ENCODE peak calls at places on chromosomes 16 and 17, in eight cellular contexts. V is GM18507; O is stimulated activated CD8-positive, alpha-beta memory T cell treated with anti-CD3 and anti-CD28 coated beads, Interleukin-4, amount 100 ng/mL, for 4 hours; Q is KBM-7; Z is AG04450; N is kidney; L is brain microvascular endothelial cell; P is lung microvascular endothelial cell. A is an unnamed sample.

GRCh38 chr17:30086896-30087295 is 29.7 kb upstream of the NSRP1 start:
- DNase-seq in V (no peak), O (no peak), Q (peak; percentile 23), Z (no peak), N (no peak), L (no peak), P (no peak), A (no peak)

GRCh38 chr17:8221663-8222379 is 11.4 kb upstream of the AURKB start:
- DNase-seq in V (no peak), O (peak; percentile 71), Q (peak; percentile 94), Z (peak; percentile 68), N (peak; percentile 93), L (peak; percentile 91), P (peak; percentile 90), A (peak; percentile 83)

GRCh38 chr17:8799001-8799850 is at the start of gene MFSD6L:
- DNase-seq in V (no peak), O (no peak), Q (no peak), Z (no peak), N (peak; percentile 87), L (peak; percentile 15), P (no peak), A (peak; percentile 40)

GRCh38 chr17:14432058-14432457 is 131.2 kb downstream of the HS3ST3B1 start:
- DNase-seq in V (no peak), O (no peak), Q (no peak), Z (no peak), N (no peak), L (no peak), P (no peak), A (no peak)

GRCh38 chr17:11639736-11640510 is 41.7 kb downstream of the DNAH9 start:
- DNase-seq in V (no peak), O (no peak), Q (no peak), Z (no peak), N (no peak), L (no peak), P (no peak), A (no peak)

GRCh38 chr17:78600181-78600651 is 23.0 kb upstream of the DNAH17 start:
- DNase-seq in V (no peak), O (no peak), Q (no peak), Z (no peak), N (peak; percentile 29), L (no peak), P (peak; percentile 6), A (no peak)

GRCh38 chr17:12620200-12620720 is 45.4 kb upstream of the MYOCD start:
- DNase-seq in V (no peak), O (no peak), Q (no peak), Z (no peak), N (no peak), L (peak; percentile 89), P (no peak), A (peak; percentile 1)

GRCh38 chr16:66248096-66248495 is 118.4 kb upstream of the CDH5 start:
- DNase-seq in V (no peak), O (no peak), Q (no peak), Z (no peak), N (peak; percentile 84), L (peak; percentile 38), P (no peak), A (no peak)

GRCh38 chr17:72079700-72080099 is 41.1 kb upstream of the SOX9 start:
- DNase-seq in V (no peak), O (no peak), Q (no peak), Z (no peak), N (no peak), L (no peak), P (no peak), A (no peak)

GRCh38 chr16:19810817-19811731 is 73.6 kb downstream of the GPRC5B start:
- DNase-seq in V (no peak), O (no peak), Q (no peak), Z (peak; percentile 77), N (no peak), L (peak; percentile 94), P (peak; percentile 65), A (no peak)

GRCh38 chr17:41615454-41615853 is 2.9 kb upstream of the KRT16 start:
- DNase-seq in V (no peak), O (no peak), Q (no peak), Z (no peak), N (no peak), L (no peak), P (no peak), A (no peak)

GRCh38 chr17:32496348-32497078 is 9.7 kb downstream of the CDK5R1 start:
- DNase-seq in V (no peak), O (no peak), Q (no peak), Z (peak; percentile 32), N (no peak), L (peak; percentile 75), P (no peak), A (no peak)

GRCh38 chr17:16428098-16428882 is 12.9 kb downstream of the TRPV2 start:
- DNase-seq in V (no peak), O (no peak), Q (peak; percentile 64), Z (no peak), N (no peak), L (no peak), P (peak; percentile 70), A (no peak)

GRCh38 chr17:58083491-58084316 is 485 bp downstream of the DYNLL2 start:
- DNase-seq in V (peak; percentile 57), O (peak; percentile 58), Q (peak; percentile 49), Z (no peak), N (peak; percentile 92), L (peak; percentile 9), P (peak; percentile 56), A (peak; percentile 32)

A was measured in NCI-H345.